ENCODE peak calls at places on chromosomes 5 and 9, in nine cellular contexts. One of them, this sample, is unnamed.

GRCh38 chr9:131304676-131305366 is 15.3 kb downstream of the PLPP7 start:
- ATAC-seq in activated B cell treated with CpG ODN at 0.5 μM for 24 hours: no peak
- ATAC-seq in mucosa of descending colon: no peak
- ATAC-seq in Right ventricle myocardium superior: no peak
- ATAC-seq in aorta: no peak
- ATAC-seq in activated naive CD8-positive, alpha-beta T cell treated with anti-CD3 and anti-CD28 coated beads, Interleukin-2, amount 50 U/mL, for 24 hours: no peak
- ATAC-seq in Panc1: no peak
- ATAC-seq in T-helper 17 cell: no peak
- ATAC-seq in left lung: peak
- ATAC-seq in this sample: no peak

GRCh38 chr5:113031132-113031531 is 54.5 kb downstream of the DCP2 start:
- ATAC-seq in T-helper 17 cell: no peak
- ATAC-seq in mucosa of descending colon: no peak
- ATAC-seq in activated naive CD8-positive, alpha-beta T cell treated with anti-CD3 and anti-CD28 coated beads, Interleukin-2, amount 50 U/mL, for 24 hours: no peak
- ATAC-seq in left lung: no peak
- ATAC-seq in aorta: no peak
- ATAC-seq in Right ventricle myocardium superior: no peak
- ATAC-seq in Panc1: no peak
- ATAC-seq in activated B cell treated with CpG ODN at 0.5 μM for 24 hours: no peak
- ATAC-seq in this sample: no peak

GRCh38 chr5:112586596-112587062 is 151.1 kb upstream of the APC start:
- ATAC-seq in mucosa of descending colon: no peak
- ATAC-seq in activated naive CD8-positive, alpha-beta T cell treated with anti-CD3 and anti-CD28 coated beads, Interleukin-2, amount 50 U/mL, for 24 hours: no peak
- ATAC-seq in left lung: no peak
- ATAC-seq in Panc1: no peak
- ATAC-seq in Right ventricle myocardium superior: no peak
- ATAC-seq in activated B cell treated with CpG ODN at 0.5 μM for 24 hours: peak
- ATAC-seq in aorta: no peak
- ATAC-seq in T-helper 17 cell: no peak
- ATAC-seq in this sample: peak

GRCh38 chr9:121454972-121455371 is 44.7 kb downstream of the GGTA1 start:
- ATAC-seq in Panc1: no peak
- ATAC-seq in T-helper 17 cell: no peak
- ATAC-seq in aorta: no peak
- ATAC-seq in mucosa of descending colon: no peak
- ATAC-seq in activated naive CD8-positive, alpha-beta T cell treated with anti-CD3 and anti-CD28 coated beads, Interleukin-2, amount 50 U/mL, for 24 hours: peak
- ATAC-seq in left lung: no peak
- ATAC-seq in activated B cell treated with CpG ODN at 0.5 μM for 24 hours: no peak
- ATAC-seq in Right ventricle myocardium superior: no peak
- ATAC-seq in this sample: no peak

GRCh38 chr5:138492552-138493045 is 27.3 kb downstream of the EGR1 start:
- ATAC-seq in activated naive CD8-positive, alpha-beta T cell treated with anti-CD3 and anti-CD28 coated beads, Interleukin-2, amount 50 U/mL, for 24 hours: peak
- ATAC-seq in T-helper 17 cell: no peak
- ATAC-seq in aorta: no peak
- ATAC-seq in left lung: no peak
- ATAC-seq in activated B cell treated with CpG ODN at 0.5 μM for 24 hours: no peak
- ATAC-seq in Panc1: no peak
- ATAC-seq in Right ventricle myocardium superior: no peak
- ATAC-seq in mucosa of descending colon: no peak
- ATAC-seq in this sample: no peak

GRCh38 chr5:92374859-92375258 is 991.7 kb upstream of the ARRDC3 start:
- ATAC-seq in activated B cell treated with CpG ODN at 0.5 μM for 24 hours: no peak
- ATAC-seq in Right ventricle myocardium superior: no peak
- ATAC-seq in mucosa of descending colon: no peak
- ATAC-seq in Panc1: no peak
- ATAC-seq in activated naive CD8-positive, alpha-beta T cell treated with anti-CD3 and anti-CD28 coated beads, Interleukin-2, amount 50 U/mL, for 24 hours: no peak
- ATAC-seq in left lung: no peak
- ATAC-seq in T-helper 17 cell: no peak
- ATAC-seq in aorta: no peak
- ATAC-seq in this sample: no peak

GRCh38 chr9:120879421-120879820 is 2.4 kb upstream of the PHF19 start:
- ATAC-seq in T-helper 17 cell: no peak
- ATAC-seq in aorta: no peak
- ATAC-seq in activated naive CD8-positive, alpha-beta T cell treated with anti-CD3 and anti-CD28 coated beads, Interleukin-2, amount 50 U/mL, for 24 hours: no peak
- ATAC-seq in activated B cell treated with CpG ODN at 0.5 μM for 24 hours: no peak
- ATAC-seq in Right ventricle myocardium superior: no peak
- ATAC-seq in left lung: no peak
- ATAC-seq in mucosa of descending colon: no peak
- ATAC-seq in Panc1: no peak
- ATAC-seq in this sample: no peak

GRCh38 chr9:23571414-23572104 is 254.5 kb downstream of the ELAVL2 start:
- ATAC-seq in mucosa of descending colon: no peak
- ATAC-seq in Right ventricle myocardium superior: no peak
- ATAC-seq in activated B cell treated with CpG ODN at 0.5 μM for 24 hours: no peak
- ATAC-seq in aorta: no peak
- ATAC-seq in T-helper 17 cell: no peak
- ATAC-seq in left lung: no peak
- ATAC-seq in Panc1: no peak
- ATAC-seq in activated naive CD8-positive, alpha-beta T cell treated with anti-CD3 and anti-CD28 coated beads, Interleukin-2, amount 50 U/mL, for 24 hours: no peak
- ATAC-seq in this sample: peak

GRCh38 chr9:134396825-134397224 is 70.6 kb downstream of the RXRA start:
- ATAC-seq in Right ventricle myocardium superior: peak
- ATAC-seq in activated naive CD8-positive, alpha-beta T cell treated with anti-CD3 and anti-CD28 coated beads, Interleukin-2, amount 50 U/mL, for 24 hours: no peak
- ATAC-seq in mucosa of descending colon: peak
- ATAC-seq in left lung: peak
- ATAC-seq in T-helper 17 cell: peak
- ATAC-seq in activated B cell treated with CpG ODN at 0.5 μM for 24 hours: peak
- ATAC-seq in Panc1: peak
- ATAC-seq in aorta: no peak
- ATAC-seq in this sample: no peak

GRCh38 chr5:155239803-155240202 is 226.2 kb downstream of the KIF4B start:
- ATAC-seq in Right ventricle myocardium superior: no peak
- ATAC-seq in mucosa of descending colon: no peak
- ATAC-seq in aorta: no peak
- ATAC-seq in activated naive CD8-positive, alpha-beta T cell treated with anti-CD3 and anti-CD28 coated beads, Interleukin-2, amount 50 U/mL, for 24 hours: no peak
- ATAC-seq in T-helper 17 cell: no peak
- ATAC-seq in activated B cell treated with CpG ODN at 0.5 μM for 24 hours: no peak
- ATAC-seq in left lung: no peak
- ATAC-seq in Panc1: no peak
- ATAC-seq in this sample: no peak

GRCh38 chr5:140010798-140011197 is 32.3 kb downstream of the NRG2 start:
- ATAC-seq in activated B cell treated with CpG ODN at 0.5 μM for 24 hours: no peak
- ATAC-seq in T-helper 17 cell: no peak
- ATAC-seq in Right ventricle myocardium superior: peak
- ATAC-seq in activated naive CD8-positive, alpha-beta T cell treated with anti-CD3 and anti-CD28 coated beads, Interleukin-2, amount 50 U/mL, for 24 hours: no peak
- ATAC-seq in left lung: no peak
- ATAC-seq in mucosa of descending colon: no peak
- ATAC-seq in aorta: no peak
- ATAC-seq in Panc1: peak
- ATAC-seq in this sample: no peak

GRCh38 chr5:181156758-181157157 is 9.4 kb downstream of the OR2V2 start:
- ATAC-seq in T-helper 17 cell: peak
- ATAC-seq in aorta: no peak
- ATAC-seq in activated B cell treated with CpG ODN at 0.5 μM for 24 hours: no peak
- ATAC-seq in left lung: no peak
- ATAC-seq in activated naive CD8-positive, alpha-beta T cell treated with anti-CD3 and anti-CD28 coated beads, Interleukin-2, amount 50 U/mL, for 24 hours: no peak
- ATAC-seq in Right ventricle myocardium superior: no peak
- ATAC-seq in mucosa of descending colon: no peak
- ATAC-seq in Panc1: no peak
- ATAC-seq in this sample: no peak

GRCh38 chr9:116337015-116337414 is 183.4 kb downstream of the PAPPA start:
- ATAC-seq in activated B cell treated with CpG ODN at 0.5 μM for 24 hours: no peak
- ATAC-seq in activated naive CD8-positive, alpha-beta T cell treated with anti-CD3 and anti-CD28 coated beads, Interleukin-2, amount 50 U/mL, for 24 hours: no peak
- ATAC-seq in T-helper 17 cell: no peak
- ATAC-seq in Right ventricle myocardium superior: no peak
- ATAC-seq in aorta: no peak
- ATAC-seq in left lung: peak
- ATAC-seq in mucosa of descending colon: no peak
- ATAC-seq in Panc1: no peak
- ATAC-seq in this sample: no peak

GRCh38 chr9:121597693-121598166 is 53.7 kb upstream of the DAB2IP start:
- ATAC-seq in T-helper 17 cell: no peak
- ATAC-seq in aorta: no peak
- ATAC-seq in activated B cell treated with CpG ODN at 0.5 μM for 24 hours: no peak
- ATAC-seq in Panc1: no peak
- ATAC-seq in Right ventricle myocardium superior: no peak
- ATAC-seq in activated naive CD8-positive, alpha-beta T cell treated with anti-CD3 and anti-CD28 coated beads, Interleukin-2, amount 50 U/mL, for 24 hours: no peak
- ATAC-seq in mucosa of descending colon: no peak
- ATAC-seq in left lung: no peak
- ATAC-seq in this sample: no peak

GRCh38 chr5:73112359-73112758 is 8.0 kb upstream of the TMEM171 start:
- ATAC-seq in left lung: no peak
- ATAC-seq in mucosa of descending colon: no peak
- ATAC-seq in Panc1: no peak
- ATAC-seq in activated B cell treated with CpG ODN at 0.5 μM for 24 hours: no peak
- ATAC-seq in aorta: no peak
- ATAC-seq in Right ventricle myocardium superior: no peak
- ATAC-seq in activated naive CD8-positive, alpha-beta T cell treated with anti-CD3 and anti-CD28 coated beads, Interleukin-2, amount 50 U/mL, for 24 hours: no peak
- ATAC-seq in T-helper 17 cell: no peak
- ATAC-seq in this sample: no peak

GRCh38 chr5:149423287-149424268 is 44.5 kb upstream of the IL17B start:
- ATAC-seq in mucosa of descending colon: peak
- ATAC-seq in aorta: no peak
- ATAC-seq in Panc1: no peak
- ATAC-seq in T-helper 17 cell: no peak
- ATAC-seq in activated naive CD8-positive, alpha-beta T cell treated with anti-CD3 and anti-CD28 coated beads, Interleukin-2, amount 50 U/mL, for 24 hours: no peak
- ATAC-seq in Right ventricle myocardium superior: peak
- ATAC-seq in left lung: peak
- ATAC-seq in activated B cell treated with CpG ODN at 0.5 μM for 24 hours: no peak
- ATAC-seq in this sample: no peak

GRCh38 chr9:137113385-137114159 is 961 bp downstream of the DPP7 start:
- ATAC-seq in Panc1: peak
- ATAC-seq in activated B cell treated with CpG ODN at 0.5 μM for 24 hours: peak
- ATAC-seq in activated naive CD8-positive, alpha-beta T cell treated with anti-CD3 and anti-CD28 coated beads, Interleukin-2, amount 50 U/mL, for 24 hours: no peak
- ATAC-seq in left lung: no peak
- ATAC-seq in Right ventricle myocardium superior: no peak
- ATAC-seq in aorta: no peak
- ATAC-seq in mucosa of descending colon: no peak
- ATAC-seq in T-helper 17 cell: peak
- ATAC-seq in this sample: peak

GRCh38 chr5:74567351-74567870 is 73.1 kb downstream of the ENC1 start:
- ATAC-seq in Panc1: no peak
- ATAC-seq in left lung: no peak
- ATAC-seq in aorta: no peak
- ATAC-seq in mucosa of descending colon: peak
- ATAC-seq in activated B cell treated with CpG ODN at 0.5 μM for 24 hours: no peak
- ATAC-seq in activated naive CD8-positive, alpha-beta T cell treated with anti-CD3 and anti-CD28 coated beads, Interleukin-2, amount 50 U/mL, for 24 hours: no peak
- ATAC-seq in Right ventricle myocardium superior: no peak
- ATAC-seq in T-helper 17 cell: no peak
- ATAC-seq in this sample: no peak

GRCh38 chr5:54087436-54087835 is 222.9 kb downstream of the ARL15 start:
- ATAC-seq in Right ventricle myocardium superior: no peak
- ATAC-seq in Panc1: no peak
- ATAC-seq in activated naive CD8-positive, alpha-beta T cell treated with anti-CD3 and anti-CD28 coated beads, Interleukin-2, amount 50 U/mL, for 24 hours: no peak
- ATAC-seq in T-helper 17 cell: no peak
- ATAC-seq in left lung: no peak
- ATAC-seq in aorta: no peak
- ATAC-seq in activated B cell treated with CpG ODN at 0.5 μM for 24 hours: no peak
- ATAC-seq in mucosa of descending colon: no peak
- ATAC-seq in this sample: no peak

GRCh38 chr5:10301842-10302610 is 5.7 kb downstream of the CMBL start:
- ATAC-seq in left lung: peak
- ATAC-seq in Right ventricle myocardium superior: peak
- ATAC-seq in T-helper 17 cell: no peak
- ATAC-seq in aorta: peak
- ATAC-seq in mucosa of descending colon: peak
- ATAC-seq in activated B cell treated with CpG ODN at 0.5 μM for 24 hours: no peak
- ATAC-seq in activated naive CD8-positive, alpha-beta T cell treated with anti-CD3 and anti-CD28 coated beads, Interleukin-2, amount 50 U/mL, for 24 hours: no peak
- ATAC-seq in Panc1: peak
- ATAC-seq in this sample: no peak

GRCh38 chr5:127446626-127447025 is 70.8 kb upstream of the PRRC1 start:
- ATAC-seq in aorta: no peak
- ATAC-seq in left lung: no peak
- ATAC-seq in activated naive CD8-positive, alpha-beta T cell treated with anti-CD3 and anti-CD28 coated beads, Interleukin-2, amount 50 U/mL, for 24 hours: no peak
- ATAC-seq in activated B cell treated with CpG ODN at 0.5 μM for 24 hours: no peak
- ATAC-seq in mucosa of descending colon: no peak
- ATAC-seq in Right ventricle myocardium superior: no peak
- ATAC-seq in Panc1: no peak
- ATAC-seq in T-helper 17 cell: no peak
- ATAC-seq in this sample: no peak

GRCh38 chr9:1001838-1002237 is 25.4 kb downstream of the DMRT3 start:
- ATAC-seq in Panc1: no peak
- ATAC-seq in Right ventricle myocardium superior: no peak
- ATAC-seq in aorta: no peak
- ATAC-seq in left lung: no peak
- ATAC-seq in T-helper 17 cell: no peak
- ATAC-seq in mucosa of descending colon: no peak
- ATAC-seq in activated B cell treated with CpG ODN at 0.5 μM for 24 hours: no peak
- ATAC-seq in activated naive CD8-positive, alpha-beta T cell treated with anti-CD3 and anti-CD28 coated beads, Interleukin-2, amount 50 U/mL, for 24 hours: no peak
- ATAC-seq in this sample: no peak

GRCh38 chr5:9015937-9016270 is 530.0 kb downstream of the SEMA5A start:
- ATAC-seq in Right ventricle myocardium superior: no peak
- ATAC-seq in activated B cell treated with CpG ODN at 0.5 μM for 24 hours: no peak
- ATAC-seq in aorta: no peak
- ATAC-seq in T-helper 17 cell: no peak
- ATAC-seq in Panc1: no peak
- ATAC-seq in mucosa of descending colon: no peak
- ATAC-seq in left lung: no peak
- ATAC-seq in activated naive CD8-positive, alpha-beta T cell treated with anti-CD3 and anti-CD28 coated beads, Interleukin-2, amount 50 U/mL, for 24 hours: no peak
- ATAC-seq in this sample: no peak

GRCh38 chr5:127936439-127936972 is 147.1 kb upstream of the SLC12A2 start:
- ATAC-seq in Right ventricle myocardium superior: no peak
- ATAC-seq in Panc1: no peak
- ATAC-seq in T-helper 17 cell: no peak
- ATAC-seq in aorta: no peak
- ATAC-seq in left lung: no peak
- ATAC-seq in mucosa of descending colon: peak
- ATAC-seq in activated B cell treated with CpG ODN at 0.5 μM for 24 hours: no peak
- ATAC-seq in activated naive CD8-positive, alpha-beta T cell treated with anti-CD3 and anti-CD28 coated beads, Interleukin-2, amount 50 U/mL, for 24 hours: peak
- ATAC-seq in this sample: no peak

GRCh38 chr5:131277875-131278795 is 14.3 kb downstream of the CDC42SE2 start:
- ATAC-seq in Panc1: peak
- ATAC-seq in aorta: no peak
- ATAC-seq in mucosa of descending colon: no peak
- ATAC-seq in activated naive CD8-positive, alpha-beta T cell treated with anti-CD3 and anti-CD28 coated beads, Interleukin-2, amount 50 U/mL, for 24 hours: no peak
- ATAC-seq in T-helper 17 cell: no peak
- ATAC-seq in left lung: no peak
- ATAC-seq in activated B cell treated with CpG ODN at 0.5 μM for 24 hours: peak
- ATAC-seq in Right ventricle myocardium superior: no peak
- ATAC-seq in this sample: no peak

GRCh38 chr5:91438871-91439270 is 55.8 kb upstream of the ARRDC3 start:
- ATAC-seq in Panc1: no peak
- ATAC-seq in left lung: no peak
- ATAC-seq in activated naive CD8-positive, alpha-beta T cell treated with anti-CD3 and anti-CD28 coated beads, Interleukin-2, amount 50 U/mL, for 24 hours: no peak
- ATAC-seq in T-helper 17 cell: no peak
- ATAC-seq in mucosa of descending colon: peak
- ATAC-seq in Right ventricle myocardium superior: no peak
- ATAC-seq in aorta: no peak
- ATAC-seq in activated B cell treated with CpG ODN at 0.5 μM for 24 hours: no peak
- ATAC-seq in this sample: no peak

GRCh38 chr5:77844408-77845272 is 68.5 kb upstream of the TBCA start:
- ATAC-seq in activated naive CD8-positive, alpha-beta T cell treated with anti-CD3 and anti-CD28 coated beads, Interleukin-2, amount 50 U/mL, for 24 hours: no peak
- ATAC-seq in activated B cell treated with CpG ODN at 0.5 μM for 24 hours: peak
- ATAC-seq in aorta: peak
- ATAC-seq in Panc1: no peak
- ATAC-seq in mucosa of descending colon: no peak
- ATAC-seq in left lung: peak
- ATAC-seq in Right ventricle myocardium superior: peak
- ATAC-seq in T-helper 17 cell: no peak
- ATAC-seq in this sample: peak

GRCh38 chr5:159377653-159378052 is 47.4 kb upstream of the IL12B start:
- ATAC-seq in Right ventricle myocardium superior: no peak
- ATAC-seq in mucosa of descending colon: no peak
- ATAC-seq in left lung: peak
- ATAC-seq in activated naive CD8-positive, alpha-beta T cell treated with anti-CD3 and anti-CD28 coated beads, Interleukin-2, amount 50 U/mL, for 24 hours: no peak
- ATAC-seq in T-helper 17 cell: no peak
- ATAC-seq in Panc1: no peak
- ATAC-seq in aorta: no peak
- ATAC-seq in activated B cell treated with CpG ODN at 0.5 μM for 24 hours: no peak
- ATAC-seq in this sample: no peak

GRCh38 chr9:6937209-6937608 is 179.4 kb downstream of the KDM4C start:
- ATAC-seq in mucosa of descending colon: no peak
- ATAC-seq in Right ventricle myocardium superior: no peak
- ATAC-seq in activated naive CD8-positive, alpha-beta T cell treated with anti-CD3 and anti-CD28 coated beads, Interleukin-2, amount 50 U/mL, for 24 hours: no peak
- ATAC-seq in Panc1: no peak
- ATAC-seq in T-helper 17 cell: no peak
- ATAC-seq in left lung: no peak
- ATAC-seq in activated B cell treated with CpG ODN at 0.5 μM for 24 hours: no peak
- ATAC-seq in aorta: no peak
- ATAC-seq in this sample: no peak

GRCh38 chr9:22208846-22209585 is 199.9 kb upstream of the CDKN2B start:
- ATAC-seq in mucosa of descending colon: no peak
- ATAC-seq in left lung: no peak
- ATAC-seq in Right ventricle myocardium superior: no peak
- ATAC-seq in activated B cell treated with CpG ODN at 0.5 μM for 24 hours: peak
- ATAC-seq in activated naive CD8-positive, alpha-beta T cell treated with anti-CD3 and anti-CD28 coated beads, Interleukin-2, amount 50 U/mL, for 24 hours: peak
- ATAC-seq in T-helper 17 cell: peak
- ATAC-seq in aorta: no peak
- ATAC-seq in Panc1: no peak
- ATAC-seq in this sample: peak

GRCh38 chr5:137761560-137761959 is 7.4 kb upstream of the HNRNPA0 start:
- ATAC-seq in left lung: no peak
- ATAC-seq in T-helper 17 cell: no peak
- ATAC-seq in Panc1: no peak
- ATAC-seq in Right ventricle myocardium superior: no peak
- ATAC-seq in aorta: no peak
- ATAC-seq in activated naive CD8-positive, alpha-beta T cell treated with anti-CD3 and anti-CD28 coated beads, Interleukin-2, amount 50 U/mL, for 24 hours: no peak
- ATAC-seq in mucosa of descending colon: no peak
- ATAC-seq in activated B cell treated with CpG ODN at 0.5 μM for 24 hours: no peak
- ATAC-seq in this sample: no peak